ENCODE peak calls at places on chromosome 3, in eight cellular contexts. One of them, this sample, is unnamed.

GRCh38 chr3:32457971-32458471 is 44.6 kb downstream of the CMTM6 start:
- DNase-seq in hepatic stellate cell: no peak
- DNase-seq in activated CD8-positive, alpha-beta memory T cell treated with anti-CD3 and anti-CD28 coated beads, Interleukin-2, amount 50 U/mL, for 4 hours: peak
- DNase-seq in endodermal cell: no peak
- DNase-seq in EL: no peak
- DNase-seq in amniotic stem cell: no peak
- DNase-seq in upper lobe of left lung: no peak
- DNase-seq in GM10248: peak
- DNase-seq in this sample: no peak

GRCh38 chr3:10553586-10554235 is 48.3 kb upstream of the ATP2B2 start:
- DNase-seq in hepatic stellate cell: no peak
- DNase-seq in activated CD8-positive, alpha-beta memory T cell treated with anti-CD3 and anti-CD28 coated beads, Interleukin-2, amount 50 U/mL, for 4 hours: no peak
- DNase-seq in endodermal cell: peak
- DNase-seq in EL: no peak
- DNase-seq in amniotic stem cell: no peak
- DNase-seq in upper lobe of left lung: no peak
- DNase-seq in GM10248: no peak
- DNase-seq in this sample: peak

GRCh38 chr3:156307704-156308103 is 187.3 kb downstream of the KCNAB1 start:
- DNase-seq in hepatic stellate cell: peak
- DNase-seq in activated CD8-positive, alpha-beta memory T cell treated with anti-CD3 and anti-CD28 coated beads, Interleukin-2, amount 50 U/mL, for 4 hours: no peak
- DNase-seq in endodermal cell: no peak
- DNase-seq in EL: peak
- DNase-seq in amniotic stem cell: peak
- DNase-seq in upper lobe of left lung: no peak
- DNase-seq in GM10248: no peak
- DNase-seq in this sample: no peak

GRCh38 chr3:112084980-112085697 is 1.1 kb upstream of the C3orf52 start:
- DNase-seq in hepatic stellate cell: no peak
- DNase-seq in activated CD8-positive, alpha-beta memory T cell treated with anti-CD3 and anti-CD28 coated beads, Interleukin-2, amount 50 U/mL, for 4 hours: no peak
- DNase-seq in endodermal cell: no peak
- DNase-seq in EL: no peak
- DNase-seq in amniotic stem cell: no peak
- DNase-seq in upper lobe of left lung: no peak
- DNase-seq in GM10248: no peak
- DNase-seq in this sample: no peak

GRCh38 chr3:157231071-157231470 is 71.1 kb upstream of the CCNL1 start:
- DNase-seq in hepatic stellate cell: no peak
- DNase-seq in activated CD8-positive, alpha-beta memory T cell treated with anti-CD3 and anti-CD28 coated beads, Interleukin-2, amount 50 U/mL, for 4 hours: no peak
- DNase-seq in endodermal cell: no peak
- DNase-seq in EL: peak
- DNase-seq in amniotic stem cell: peak
- DNase-seq in upper lobe of left lung: no peak
- DNase-seq in GM10248: no peak
- DNase-seq in this sample: no peak

GRCh38 chr3:38721207-38721772 is 71.8 kb upstream of the SCN5A start:
- DNase-seq in hepatic stellate cell: no peak
- DNase-seq in activated CD8-positive, alpha-beta memory T cell treated with anti-CD3 and anti-CD28 coated beads, Interleukin-2, amount 50 U/mL, for 4 hours: no peak
- DNase-seq in endodermal cell: no peak
- DNase-seq in EL: no peak
- DNase-seq in amniotic stem cell: no peak
- DNase-seq in upper lobe of left lung: no peak
- DNase-seq in GM10248: no peak
- DNase-seq in this sample: peak

GRCh38 chr3:36428444-36428843 is 48.1 kb downstream of the STAC start:
- DNase-seq in hepatic stellate cell: no peak
- DNase-seq in activated CD8-positive, alpha-beta memory T cell treated with anti-CD3 and anti-CD28 coated beads, Interleukin-2, amount 50 U/mL, for 4 hours: no peak
- DNase-seq in endodermal cell: no peak
- DNase-seq in EL: no peak
- DNase-seq in amniotic stem cell: no peak
- DNase-seq in upper lobe of left lung: no peak
- DNase-seq in GM10248: no peak
- DNase-seq in this sample: no peak

GRCh38 chr3:134483195-134483890 is 2.4 kb downstream of the ANAPC13 start:
- DNase-seq in hepatic stellate cell: peak
- DNase-seq in activated CD8-positive, alpha-beta memory T cell treated with anti-CD3 and anti-CD28 coated beads, Interleukin-2, amount 50 U/mL, for 4 hours: no peak
- DNase-seq in endodermal cell: no peak
- DNase-seq in EL: peak
- DNase-seq in amniotic stem cell: peak
- DNase-seq in upper lobe of left lung: no peak
- DNase-seq in GM10248: no peak
- DNase-seq in this sample: no peak

GRCh38 chr3:157128771-157129671 is 30.9 kb downstream of the CCNL1 start:
- DNase-seq in hepatic stellate cell: peak
- DNase-seq in activated CD8-positive, alpha-beta memory T cell treated with anti-CD3 and anti-CD28 coated beads, Interleukin-2, amount 50 U/mL, for 4 hours: peak
- DNase-seq in endodermal cell: peak
- DNase-seq in EL: peak
- DNase-seq in amniotic stem cell: no peak
- DNase-seq in upper lobe of left lung: no peak
- DNase-seq in GM10248: no peak
- DNase-seq in this sample: peak

GRCh38 chr3:79246875-79247274 is 520.9 kb downstream of the ROBO1 start:
- DNase-seq in hepatic stellate cell: no peak
- DNase-seq in activated CD8-positive, alpha-beta memory T cell treated with anti-CD3 and anti-CD28 coated beads, Interleukin-2, amount 50 U/mL, for 4 hours: no peak
- DNase-seq in endodermal cell: no peak
- DNase-seq in EL: no peak
- DNase-seq in amniotic stem cell: no peak
- DNase-seq in upper lobe of left lung: no peak
- DNase-seq in GM10248: no peak
- DNase-seq in this sample: no peak

GRCh38 chr3:157142315-157142714 is 17.6 kb downstream of the CCNL1 start:
- DNase-seq in hepatic stellate cell: no peak
- DNase-seq in activated CD8-positive, alpha-beta memory T cell treated with anti-CD3 and anti-CD28 coated beads, Interleukin-2, amount 50 U/mL, for 4 hours: no peak
- DNase-seq in endodermal cell: peak
- DNase-seq in EL: no peak
- DNase-seq in amniotic stem cell: no peak
- DNase-seq in upper lobe of left lung: no peak
- DNase-seq in GM10248: no peak
- DNase-seq in this sample: no peak

GRCh38 chr3:15206662-15207576 is 873 bp downstream of the CAPN7 start:
- DNase-seq in hepatic stellate cell: peak
- DNase-seq in activated CD8-positive, alpha-beta memory T cell treated with anti-CD3 and anti-CD28 coated beads, Interleukin-2, amount 50 U/mL, for 4 hours: no peak
- DNase-seq in endodermal cell: peak
- DNase-seq in EL: peak
- DNase-seq in amniotic stem cell: no peak
- DNase-seq in upper lobe of left lung: peak
- DNase-seq in GM10248: peak
- DNase-seq in this sample: peak

GRCh38 chr3:196499807-196500524 is 3.6 kb downstream of the RNF168 start:
- DNase-seq in hepatic stellate cell: no peak
- DNase-seq in activated CD8-positive, alpha-beta memory T cell treated with anti-CD3 and anti-CD28 coated beads, Interleukin-2, amount 50 U/mL, for 4 hours: no peak
- DNase-seq in endodermal cell: no peak
- DNase-seq in EL: no peak
- DNase-seq in amniotic stem cell: no peak
- DNase-seq in upper lobe of left lung: no peak
- DNase-seq in GM10248: no peak
- DNase-seq in this sample: peak

GRCh38 chr3:172582712-172583111 is 59.5 kb upstream of the TNFSF10 start:
- DNase-seq in hepatic stellate cell: no peak
- DNase-seq in activated CD8-positive, alpha-beta memory T cell treated with anti-CD3 and anti-CD28 coated beads, Interleukin-2, amount 50 U/mL, for 4 hours: no peak
- DNase-seq in endodermal cell: no peak
- DNase-seq in EL: peak
- DNase-seq in amniotic stem cell: no peak
- DNase-seq in upper lobe of left lung: no peak
- DNase-seq in GM10248: no peak
- DNase-seq in this sample: no peak

GRCh38 chr3:123325766-123326256 is 123.1 kb downstream of the ADCY5 start:
- DNase-seq in hepatic stellate cell: no peak
- DNase-seq in activated CD8-positive, alpha-beta memory T cell treated with anti-CD3 and anti-CD28 coated beads, Interleukin-2, amount 50 U/mL, for 4 hours: no peak
- DNase-seq in endodermal cell: no peak
- DNase-seq in EL: no peak
- DNase-seq in amniotic stem cell: no peak
- DNase-seq in upper lobe of left lung: no peak
- DNase-seq in GM10248: no peak
- DNase-seq in this sample: no peak

GRCh38 chr3:38331257-38332022 is 15.1 kb upstream of the XYLB start:
- DNase-seq in hepatic stellate cell: no peak
- DNase-seq in activated CD8-positive, alpha-beta memory T cell treated with anti-CD3 and anti-CD28 coated beads, Interleukin-2, amount 50 U/mL, for 4 hours: no peak
- DNase-seq in endodermal cell: no peak
- DNase-seq in EL: no peak
- DNase-seq in amniotic stem cell: no peak
- DNase-seq in upper lobe of left lung: no peak
- DNase-seq in GM10248: no peak
- DNase-seq in this sample: no peak

GRCh38 chr3:187262360-187262759 is 29.2 kb downstream of the MASP1 start:
- DNase-seq in hepatic stellate cell: no peak
- DNase-seq in activated CD8-positive, alpha-beta memory T cell treated with anti-CD3 and anti-CD28 coated beads, Interleukin-2, amount 50 U/mL, for 4 hours: no peak
- DNase-seq in endodermal cell: no peak
- DNase-seq in EL: no peak
- DNase-seq in amniotic stem cell: no peak
- DNase-seq in upper lobe of left lung: no peak
- DNase-seq in GM10248: no peak
- DNase-seq in this sample: no peak

GRCh38 chr3:120597445-120598049 is 1.4 kb downstream of the NDUFB4 start:
- DNase-seq in hepatic stellate cell: no peak
- DNase-seq in activated CD8-positive, alpha-beta memory T cell treated with anti-CD3 and anti-CD28 coated beads, Interleukin-2, amount 50 U/mL, for 4 hours: no peak
- DNase-seq in endodermal cell: no peak
- DNase-seq in EL: no peak
- DNase-seq in amniotic stem cell: no peak
- DNase-seq in upper lobe of left lung: no peak
- DNase-seq in GM10248: peak
- DNase-seq in this sample: no peak

GRCh38 chr3:194561306-194561974 is 71.8 kb downstream of the TMEM44 start:
- DNase-seq in hepatic stellate cell: peak
- DNase-seq in activated CD8-positive, alpha-beta memory T cell treated with anti-CD3 and anti-CD28 coated beads, Interleukin-2, amount 50 U/mL, for 4 hours: no peak
- DNase-seq in endodermal cell: no peak
- DNase-seq in EL: peak
- DNase-seq in amniotic stem cell: no peak
- DNase-seq in upper lobe of left lung: no peak
- DNase-seq in GM10248: no peak
- DNase-seq in this sample: no peak

GRCh38 chr3:99012051-99012450 is 110.6 kb upstream of the DCBLD2 start:
- DNase-seq in hepatic stellate cell: no peak
- DNase-seq in activated CD8-positive, alpha-beta memory T cell treated with anti-CD3 and anti-CD28 coated beads, Interleukin-2, amount 50 U/mL, for 4 hours: no peak
- DNase-seq in endodermal cell: no peak
- DNase-seq in EL: no peak
- DNase-seq in amniotic stem cell: no peak
- DNase-seq in upper lobe of left lung: no peak
- DNase-seq in GM10248: peak
- DNase-seq in this sample: no peak

GRCh38 chr3:14550651-14551611 is 10.8 kb upstream of the GRIP2 start:
- DNase-seq in hepatic stellate cell: no peak
- DNase-seq in activated CD8-positive, alpha-beta memory T cell treated with anti-CD3 and anti-CD28 coated beads, Interleukin-2, amount 50 U/mL, for 4 hours: no peak
- DNase-seq in endodermal cell: no peak
- DNase-seq in EL: peak
- DNase-seq in amniotic stem cell: no peak
- DNase-seq in upper lobe of left lung: no peak
- DNase-seq in GM10248: no peak
- DNase-seq in this sample: no peak

GRCh38 chr3:66172394-66172793 is 48.4 kb upstream of the SLC25A26 start:
- DNase-seq in hepatic stellate cell: no peak
- DNase-seq in activated CD8-positive, alpha-beta memory T cell treated with anti-CD3 and anti-CD28 coated beads, Interleukin-2, amount 50 U/mL, for 4 hours: no peak
- DNase-seq in endodermal cell: no peak
- DNase-seq in EL: no peak
- DNase-seq in amniotic stem cell: no peak
- DNase-seq in upper lobe of left lung: no peak
- DNase-seq in GM10248: no peak
- DNase-seq in this sample: no peak

GRCh38 chr3:173826901-173827609 is 429.5 kb downstream of the NLGN1 start:
- DNase-seq in hepatic stellate cell: peak
- DNase-seq in activated CD8-positive, alpha-beta memory T cell treated with anti-CD3 and anti-CD28 coated beads, Interleukin-2, amount 50 U/mL, for 4 hours: no peak
- DNase-seq in endodermal cell: no peak
- DNase-seq in EL: peak
- DNase-seq in amniotic stem cell: peak
- DNase-seq in upper lobe of left lung: no peak
- DNase-seq in GM10248: no peak
- DNase-seq in this sample: no peak

GRCh38 chr3:48411606-48412374 is 18.1 kb downstream of the PLXNB1 start:
- DNase-seq in hepatic stellate cell: no peak
- DNase-seq in activated CD8-positive, alpha-beta memory T cell treated with anti-CD3 and anti-CD28 coated beads, Interleukin-2, amount 50 U/mL, for 4 hours: no peak
- DNase-seq in endodermal cell: peak
- DNase-seq in EL: no peak
- DNase-seq in amniotic stem cell: no peak
- DNase-seq in upper lobe of left lung: no peak
- DNase-seq in GM10248: no peak
- DNase-seq in this sample: no peak

GRCh38 chr3:61563614-61564404 is 2.4 kb downstream of the PTPRG start:
- DNase-seq in hepatic stellate cell: peak
- DNase-seq in activated CD8-positive, alpha-beta memory T cell treated with anti-CD3 and anti-CD28 coated beads, Interleukin-2, amount 50 U/mL, for 4 hours: no peak
- DNase-seq in endodermal cell: peak
- DNase-seq in EL: no peak
- DNase-seq in amniotic stem cell: no peak
- DNase-seq in upper lobe of left lung: no peak
- DNase-seq in GM10248: no peak
- DNase-seq in this sample: peak

GRCh38 chr3:180320631-180321030 is 281.3 kb upstream of the TTC14 start:
- DNase-seq in hepatic stellate cell: no peak
- DNase-seq in activated CD8-positive, alpha-beta memory T cell treated with anti-CD3 and anti-CD28 coated beads, Interleukin-2, amount 50 U/mL, for 4 hours: no peak
- DNase-seq in endodermal cell: no peak
- DNase-seq in EL: no peak
- DNase-seq in amniotic stem cell: no peak
- DNase-seq in upper lobe of left lung: no peak
- DNase-seq in GM10248: no peak
- DNase-seq in this sample: no peak

GRCh38 chr3:34934660-34935059 is 704.7 kb upstream of the ARPP21 start:
- DNase-seq in hepatic stellate cell: no peak
- DNase-seq in activated CD8-positive, alpha-beta memory T cell treated with anti-CD3 and anti-CD28 coated beads, Interleukin-2, amount 50 U/mL, for 4 hours: no peak
- DNase-seq in endodermal cell: no peak
- DNase-seq in EL: no peak
- DNase-seq in amniotic stem cell: no peak
- DNase-seq in upper lobe of left lung: no peak
- DNase-seq in GM10248: no peak
- DNase-seq in this sample: no peak

GRCh38 chr3:169509359-169509758 is 154.2 kb downstream of the MECOM start:
- DNase-seq in hepatic stellate cell: no peak
- DNase-seq in activated CD8-positive, alpha-beta memory T cell treated with anti-CD3 and anti-CD28 coated beads, Interleukin-2, amount 50 U/mL, for 4 hours: no peak
- DNase-seq in endodermal cell: no peak
- DNase-seq in EL: no peak
- DNase-seq in amniotic stem cell: no peak
- DNase-seq in upper lobe of left lung: no peak
- DNase-seq in GM10248: no peak
- DNase-seq in this sample: no peak

GRCh38 chr3:104763007-104763406 is 603.7 kb upstream of the ALCAM start:
- DNase-seq in hepatic stellate cell: peak
- DNase-seq in activated CD8-positive, alpha-beta memory T cell treated with anti-CD3 and anti-CD28 coated beads, Interleukin-2, amount 50 U/mL, for 4 hours: no peak
- DNase-seq in endodermal cell: no peak
- DNase-seq in EL: peak
- DNase-seq in amniotic stem cell: peak
- DNase-seq in upper lobe of left lung: no peak
- DNase-seq in GM10248: no peak
- DNase-seq in this sample: peak

GRCh38 chr3:171833775-171834460 is 9.2 kb upstream of the TMEM212 start:
- DNase-seq in hepatic stellate cell: peak
- DNase-seq in activated CD8-positive, alpha-beta memory T cell treated with anti-CD3 and anti-CD28 coated beads, Interleukin-2, amount 50 U/mL, for 4 hours: no peak
- DNase-seq in endodermal cell: no peak
- DNase-seq in EL: peak
- DNase-seq in amniotic stem cell: no peak
- DNase-seq in upper lobe of left lung: no peak
- DNase-seq in GM10248: peak
- DNase-seq in this sample: peak

GRCh38 chr3:154656496-154656895 is 226.5 kb upstream of the GPR149 start:
- DNase-seq in hepatic stellate cell: no peak
- DNase-seq in activated CD8-positive, alpha-beta memory T cell treated with anti-CD3 and anti-CD28 coated beads, Interleukin-2, amount 50 U/mL, for 4 hours: no peak
- DNase-seq in endodermal cell: no peak
- DNase-seq in EL: no peak
- DNase-seq in amniotic stem cell: no peak
- DNase-seq in upper lobe of left lung: no peak
- DNase-seq in GM10248: no peak
- DNase-seq in this sample: no peak

GRCh38 chr3:52704611-52705437 is 767 bp downstream of the GLT8D1 start:
- DNase-seq in hepatic stellate cell: peak
- DNase-seq in activated CD8-positive, alpha-beta memory T cell treated with anti-CD3 and anti-CD28 coated beads, Interleukin-2, amount 50 U/mL, for 4 hours: no peak
- DNase-seq in endodermal cell: peak
- DNase-seq in EL: peak
- DNase-seq in amniotic stem cell: no peak
- DNase-seq in upper lobe of left lung: peak
- DNase-seq in GM10248: peak
- DNase-seq in this sample: peak

GRCh38 chr3:140378571-140379340 is 299.1 kb upstream of the TRIM42 start:
- DNase-seq in hepatic stellate cell: no peak
- DNase-seq in activated CD8-positive, alpha-beta memory T cell treated with anti-CD3 and anti-CD28 coated beads, Interleukin-2, amount 50 U/mL, for 4 hours: no peak
- DNase-seq in endodermal cell: no peak
- DNase-seq in EL: no peak
- DNase-seq in amniotic stem cell: no peak
- DNase-seq in upper lobe of left lung: no peak
- DNase-seq in GM10248: no peak
- DNase-seq in this sample: no peak

GRCh38 chr3:50268703-50269451 is at the start of gene SEMA3B:
- DNase-seq in hepatic stellate cell: peak
- DNase-seq in activated CD8-positive, alpha-beta memory T cell treated with anti-CD3 and anti-CD28 coated beads, Interleukin-2, amount 50 U/mL, for 4 hours: no peak
- DNase-seq in endodermal cell: peak
- DNase-seq in EL: peak
- DNase-seq in amniotic stem cell: no peak
- DNase-seq in upper lobe of left lung: peak
- DNase-seq in GM10248: no peak
- DNase-seq in this sample: no peak

This sample was measured in GM23338.